ENCODE peak calls at places on chromosome 19, in seven cellular contexts. R is SK-N-SH; G is heart left ventricle; J is tibial artery; T is tibial nerve; W is CD4-positive, CD25-positive, alpha-beta regulatory T cell; I is cardiac muscle cell. S is an unnamed sample.

GRCh38 chr19:2558543-2558942 is 82.6 kb downstream of the GADD45B start:
- DNase-seq in R (no peak), G (no peak), J (no peak), T (no peak), W (no peak), I (no peak), S (no peak)

GRCh38 chr19:30712428-30713151 is 340.4 kb downstream of the ZNF536 start:
- DNase-seq in R (no peak), G (no peak), J (no peak), T (no peak), W (no peak), I (no peak), S (no peak)

GRCh38 chr19:1206063-1206732 is 620 bp downstream of the STK11 start:
- DNase-seq in R (peak; percentile 55), G (peak; percentile 69), J (no peak), T (no peak), W (no peak), I (peak; percentile 35), S (no peak)

GRCh38 chr19:1512671-1513491 is at the start of gene ADAMTSL5:
- DNase-seq in R (peak; percentile 68), G (peak; percentile 81), J (no peak), T (no peak), W (peak; percentile 44), I (peak; percentile 67), S (no peak)

GRCh38 chr19:29364224-29364726 is 151.3 kb upstream of the UQCRFS1 start:
- DNase-seq in R (no peak), G (no peak), J (no peak), T (no peak), W (no peak), I (no peak), S (no peak)

GRCh38 chr19:56639217-56639616 is 3.7 kb upstream of the SMIM17 start:
- DNase-seq in R (no peak), G (no peak), J (no peak), T (no peak), W (no peak), I (peak; percentile 46), S (no peak)

GRCh38 chr19:13526552-13526951 is 20.3 kb upstream of the CACNA1A start:
- DNase-seq in R (no peak), G (no peak), J (no peak), T (no peak), W (no peak), I (peak; percentile 28), S (no peak)

GRCh38 chr19:30634431-30634830 is 262.2 kb downstream of the ZNF536 start:
- DNase-seq in R (no peak), G (no peak), J (no peak), T (no peak), W (no peak), I (no peak), S (no peak)

GRCh38 chr19:23872282-23872919 is 42.3 kb upstream of the ZNF726 start:
- DNase-seq in R (no peak), G (no peak), J (no peak), T (no peak), W (no peak), I (no peak), S (no peak)

GRCh38 chr19:12314553-12314952 is 18.9 kb downstream of the ZNF563 start:
- DNase-seq in R (no peak), G (no peak), J (no peak), T (no peak), W (no peak), I (no peak), S (no peak)

GRCh38 chr19:2274937-2275535 is 6.9 kb downstream of the PEAK3 start:
- DNase-seq in R (peak; percentile 89), G (peak; percentile 78), J (peak; percentile 59), T (peak; percentile 61), W (no peak), I (peak; percentile 77), S (peak; percentile 68)

GRCh38 chr19:4524808-4525562 is 6.7 kb upstream of the PLIN4 start:
- DNase-seq in R (peak; percentile 79), G (no peak), J (peak; percentile 45), T (peak; percentile 63), W (peak; percentile 47), I (peak; percentile 53), S (peak; percentile 44)

GRCh38 chr19:19742773-19743172 is 9.9 kb upstream of the ZNF14 start:
- DNase-seq in R (peak; percentile 5), G (no peak), J (no peak), T (no peak), W (no peak), I (no peak), S (no peak)

GRCh38 chr19:54606230-54606629 is 12.8 kb downstream of the LILRA1 start:
- DNase-seq in R (no peak), G (no peak), J (no peak), T (no peak), W (no peak), I (no peak), S (no peak)

GRCh38 chr19:20038358-20039202 is 725 bp downstream of the ZNF682 start:
- DNase-seq in R (no peak), G (no peak), J (no peak), T (no peak), W (no peak), I (no peak), S (no peak)

GRCh38 chr19:38839816-38840582 is 8.4 kb upstream of the ECH1 start:
- DNase-seq in R (no peak), G (peak; percentile 14), J (no peak), T (no peak), W (no peak), I (no peak), S (no peak)

GRCh38 chr19:38837304-38837626 is 5.7 kb upstream of the ECH1 start:
- DNase-seq in R (peak; percentile 63), G (no peak), J (no peak), T (no peak), W (no peak), I (no peak), S (no peak)

GRCh38 chr19:38837656-38838121 is 6.1 kb upstream of the ECH1 start:
- DNase-seq in R (no peak), G (no peak), J (no peak), T (no peak), W (no peak), I (no peak), S (no peak)

GRCh38 chr19:38838986-38839761 is 7.6 kb upstream of the ECH1 start:
- DNase-seq in R (no peak), G (peak; percentile 1), J (no peak), T (no peak), W (no peak), I (no peak), S (no peak)

GRCh38 chr19:38838208-38838985 is 6.8 kb upstream of the ECH1 start:
- DNase-seq in R (no peak), G (no peak), J (no peak), T (no peak), W (no peak), I (no peak), S (no peak)
- H3K27ac ChIP-seq in R (peak overlapping the region; percentile 68), G (no peak overlapping the region), J (no peak overlapping the region), T (no peak overlapping the region), W (no peak overlapping the region), I (peak overlapping the region; percentile 61), S (no peak overlapping the region)

GRCh38 chr19:49657493-49658138 is 8.0 kb downstream of the IRF3 start:
- DNase-seq in R (no peak), G (no peak), J (no peak), T (no peak), W (no peak), I (no peak), S (no peak)
- H3K27me3 ChIP-seq in R (no peaks in the 10 kb centered on the region), G (no peaks in the 10 kb centered on the region), J (no peaks in the 10 kb centered on the region), T (no peaks in the 10 kb centered on the region), W (no peaks in the 10 kb centered on the region), I (no peaks in the 10 kb centered on the region), S (no peaks in the 10 kb centered on the region)

DNA sequence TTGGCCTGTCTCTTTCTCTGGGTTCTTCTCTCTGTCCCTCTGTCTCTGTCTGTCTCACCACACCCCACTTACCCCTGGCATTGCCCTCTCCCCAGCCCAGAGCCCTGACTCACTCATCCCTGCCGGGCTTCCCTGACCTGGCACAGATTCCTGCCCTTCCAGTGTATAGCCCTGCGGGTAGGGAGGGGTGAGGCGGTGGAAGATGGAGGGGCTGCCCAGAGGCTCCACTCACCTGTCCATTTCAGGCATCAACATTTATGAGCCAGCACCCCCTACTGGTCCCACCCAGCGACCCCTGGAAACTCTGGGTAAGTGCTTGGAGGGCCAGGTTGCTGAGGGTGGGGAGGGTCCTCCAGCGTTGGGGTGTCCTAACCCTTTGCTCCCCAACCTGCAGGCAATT is 1.0 kb downstream of the NCCRP1 start:
- DNase-seq in R (no peak), G (no peak), J (no peak), T (no peak), W (no peak), I (no peak), S (no peak)
- H3K27ac ChIP-seq in R (no peak overlapping the region), G (no peak overlapping the region), J (no peak overlapping the region), T (no peak overlapping the region), W (no peak overlapping the region), I (no peak overlapping the region), S (no peak overlapping the region)

GRCh38 chr19:17025361-17025760 is 1.2 kb downstream of the CPAMD8 start:
- DNase-seq in R (no peak), G (no peak), J (no peak), T (no peak), W (no peak), I (no peak), S (peak; percentile 49)

GRCh38 chr19:17021793-17022590 is 4.6 kb downstream of the CPAMD8 start:
- DNase-seq in R (no peak), G (no peak), J (peak; percentile 30), T (no peak), W (no peak), I (no peak), S (peak; percentile 74)

GRCh38 chr19:17026041-17026658 is 460 bp downstream of the CPAMD8 start:
- DNase-seq in R (no peak), G (no peak), J (no peak), T (no peak), W (no peak), I (peak; percentile 20), S (peak; percentile 67)

GRCh38 chr19:17021328-17021727 is 5.3 kb downstream of the CPAMD8 start:
- DNase-seq in R (no peak), G (no peak), J (no peak), T (no peak), W (no peak), I (no peak), S (no peak)

GRCh38 chr19:17023805-17024204 is 2.8 kb downstream of the CPAMD8 start:
- DNase-seq in R (no peak), G (no peak), J (no peak), T (no peak), W (no peak), I (no peak), S (no peak)
- H3K27me3 ChIP-seq in R (peaks cover 40% of the 10 kb centered on the region), G (peaks cover 8% of the 10 kb centered on the region), J (no peaks in the 10 kb centered on the region), T (no peaks in the 10 kb centered on the region), W (peaks cover 11% of the 10 kb centered on the region), I (peaks cover 18% of the 10 kb centered on the region), S (no peaks in the 10 kb centered on the region)

DNA sequence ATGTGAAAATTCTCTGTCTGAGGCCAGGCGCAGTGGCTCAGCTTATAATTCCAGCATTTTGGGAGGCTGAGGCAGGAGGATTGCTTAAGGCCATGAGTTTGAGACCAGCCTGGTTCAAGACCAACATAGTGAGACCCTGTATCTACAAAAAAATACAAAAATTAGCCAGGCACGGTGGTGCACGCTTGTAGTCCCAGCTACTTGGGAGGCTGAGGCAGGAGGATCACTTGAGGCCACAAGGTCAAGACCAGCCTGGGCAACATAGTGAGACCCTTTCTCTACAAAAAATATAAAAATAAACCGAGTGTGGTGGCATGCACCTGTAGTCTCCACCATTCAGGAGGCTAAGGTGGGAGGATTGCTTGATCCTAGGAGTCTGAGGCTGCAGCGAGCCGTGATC is 2.2 kb upstream of the FCGBP start:
- DNase-seq in R (no peak), G (no peak), J (no peak), T (no peak), W (no peak), I (no peak), S (no peak)
- H3K27ac ChIP-seq in R (no peak overlapping the region), G (no peak overlapping the region), J (no peak overlapping the region), T (no peak overlapping the region), W (peak overlapping the region; percentile 25), I (no peak overlapping the region), S (no peak overlapping the region)